ENCODE peak calls at places on chromosomes 11 and 22, in four cellular contexts. One of them, this sample, is unnamed.

GRCh38 chr11:65471410-65471762 is 27.5 kb upstream of the MALAT1 start:
- DNase-seq in K562: peak; percentile 84
- DNase-seq in GM12878: no peak
- DNase-seq in H1: no peak
- DNase-seq in this sample: peak; percentile 73

GRCh38 chr22:38766076-38766777 is 10.4 kb upstream of the SUN2 start:
- DNase-seq in K562: peak; percentile 56
- DNase-seq in GM12878: no peak
- DNase-seq in H1: peak; percentile 68
- DNase-seq in this sample: peak; percentile 74

GRCh38 chr22:39674536-39674935 is 104.0 kb downstream of the CACNA1I start:
- DNase-seq in K562: no peak
- DNase-seq in GM12878: no peak
- DNase-seq in H1: no peak
- DNase-seq in this sample: no peak

GRCh38 chr11:88303037-88303436 is 34.5 kb downstream of the CTSC start:
- DNase-seq in K562: no peak
- DNase-seq in GM12878: peak; percentile 64
- DNase-seq in H1: no peak
- DNase-seq in this sample: no peak

GRCh38 chr11:93614111-93614784 is 47.2 kb upstream of the CEP295 start:
- DNase-seq in K562: peak; percentile 52
- DNase-seq in GM12878: no peak
- DNase-seq in H1: no peak
- DNase-seq in this sample: peak; percentile 63

GRCh38 chr22:49760630-49761571 is 66.8 kb downstream of the BRD1 start:
- DNase-seq in K562: no peak
- DNase-seq in GM12878: peak; percentile 64
- DNase-seq in H1: no peak
- DNase-seq in this sample: no peak

GRCh38 chr11:130157111-130157510 is 2.5 kb upstream of the ST14 start:
- DNase-seq in K562: no peak
- DNase-seq in GM12878: no peak
- DNase-seq in H1: no peak
- DNase-seq in this sample: no peak

GRCh38 chr11:77506857-77507256 is 33.0 kb upstream of the PAK1 start:
- DNase-seq in K562: no peak
- DNase-seq in GM12878: no peak
- DNase-seq in H1: no peak
- DNase-seq in this sample: no peak

GRCh38 chr11:13896175-13896989 is 66.1 kb upstream of the SPON1 start:
- DNase-seq in K562: no peak
- DNase-seq in GM12878: no peak
- DNase-seq in H1: no peak
- DNase-seq in this sample: no peak

GRCh38 chr11:1073261-1073724 is 1.4 kb upstream of the MUC2 start:
- DNase-seq in K562: no peak
- DNase-seq in GM12878: no peak
- DNase-seq in H1: no peak
- DNase-seq in this sample: peak; percentile 46

GRCh38 chr11:13207665-13208594 is 69.7 kb upstream of the BMAL1 start:
- DNase-seq in K562: peak; percentile 38
- DNase-seq in GM12878: no peak
- DNase-seq in H1: no peak
- DNase-seq in this sample: peak; percentile 54

GRCh38 chr11:80846979-80847378 is 1406.1 kb upstream of the TENM4 start:
- DNase-seq in K562: no peak
- DNase-seq in GM12878: peak; percentile 67
- DNase-seq in H1: no peak
- DNase-seq in this sample: no peak

GRCh38 chr11:103433380-103433779 is 324.2 kb downstream of the DYNC2H1 start:
- DNase-seq in K562: no peak
- DNase-seq in GM12878: no peak
- DNase-seq in H1: no peak
- DNase-seq in this sample: no peak

GRCh38 chr22:27107824-27108223 is 450.4 kb downstream of the MIAT start:
- DNase-seq in K562: no peak
- DNase-seq in GM12878: no peak
- DNase-seq in H1: no peak
- DNase-seq in this sample: peak; percentile 30

GRCh38 chr11:65041206-65042035 is at the start of gene SAC3D1:
- DNase-seq in K562: peak; percentile 72
- DNase-seq in GM12878: no peak
- DNase-seq in H1: no peak
- DNase-seq in this sample: no peak

GRCh38 chr22:48802576-48802975 is 1025.1 kb downstream of the BRD1 start:
- DNase-seq in K562: no peak
- DNase-seq in GM12878: no peak
- DNase-seq in H1: no peak
- DNase-seq in this sample: no peak

GRCh38 chr11:62394825-62395538 is 23.9 kb upstream of the SCGB1A1 start:
- DNase-seq in K562: peak; percentile 76
- DNase-seq in GM12878: peak; percentile 28
- DNase-seq in H1: no peak
- DNase-seq in this sample: peak; percentile 71

GRCh38 chr11:62392506-62392905 is 26.3 kb upstream of the SCGB1A1 start:
- DNase-seq in K562: peak; percentile 18
- DNase-seq in GM12878: no peak
- DNase-seq in H1: no peak
- DNase-seq in this sample: no peak

GRCh38 chr11:62393735-62394134 is 25.1 kb upstream of the SCGB1A1 start:
- DNase-seq in K562: no peak
- DNase-seq in GM12878: no peak
- DNase-seq in H1: no peak
- DNase-seq in this sample: no peak

GRCh38 chr11:62391642-62392425 is 27.0 kb upstream of the SCGB1A1 start:
- DNase-seq in K562: no peak
- DNase-seq in GM12878: no peak
- DNase-seq in H1: no peak
- DNase-seq in this sample: no peak

DNA sequence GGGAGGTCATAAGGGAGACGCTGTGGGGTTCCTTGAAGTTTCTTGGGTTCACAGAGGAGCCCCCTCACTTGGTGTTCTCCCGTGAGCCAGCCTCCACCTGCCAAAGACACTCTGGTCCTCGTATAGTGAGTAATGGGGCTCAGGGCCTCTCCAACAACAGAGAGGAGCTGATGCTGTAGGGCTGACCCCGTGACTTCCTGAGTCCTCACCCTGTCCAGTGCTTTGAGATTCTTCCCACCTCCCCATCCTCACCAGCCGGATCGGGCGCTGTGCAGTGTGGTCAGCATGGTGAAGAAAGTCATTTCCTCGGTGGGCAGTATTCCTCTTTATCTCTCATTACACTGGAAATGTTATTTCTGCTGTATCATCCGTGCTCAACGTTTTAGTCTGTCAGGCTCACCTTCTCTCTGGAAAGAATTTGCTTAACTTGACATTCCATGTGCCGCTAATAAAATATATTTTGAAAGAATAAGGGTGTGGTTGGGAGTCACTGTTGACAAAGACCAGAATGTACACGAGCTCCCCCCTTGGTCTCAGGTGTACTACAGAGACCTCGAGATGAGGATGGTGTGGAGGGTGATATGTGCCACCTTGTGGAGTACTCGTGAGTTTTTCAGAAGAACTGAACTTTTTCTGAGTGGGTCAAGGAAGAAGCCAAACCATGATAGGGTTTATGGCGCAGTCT is 25.7 kb upstream of the SCGB1A1 start:
- DNase-seq in K562: peak; percentile 70
- DNase-seq in GM12878: no peak
- DNase-seq in H1: no peak
- DNase-seq in this sample: peak; percentile 55
- TF ChIP-seq BRCA1 in K562: no peak
- TF ChIP-seq BRCA1 in GM12878: no peak
- TF ChIP-seq BRCA1 in H1: no peak
- TF ChIP-seq BRCA1 in this sample: no peak

DNA sequence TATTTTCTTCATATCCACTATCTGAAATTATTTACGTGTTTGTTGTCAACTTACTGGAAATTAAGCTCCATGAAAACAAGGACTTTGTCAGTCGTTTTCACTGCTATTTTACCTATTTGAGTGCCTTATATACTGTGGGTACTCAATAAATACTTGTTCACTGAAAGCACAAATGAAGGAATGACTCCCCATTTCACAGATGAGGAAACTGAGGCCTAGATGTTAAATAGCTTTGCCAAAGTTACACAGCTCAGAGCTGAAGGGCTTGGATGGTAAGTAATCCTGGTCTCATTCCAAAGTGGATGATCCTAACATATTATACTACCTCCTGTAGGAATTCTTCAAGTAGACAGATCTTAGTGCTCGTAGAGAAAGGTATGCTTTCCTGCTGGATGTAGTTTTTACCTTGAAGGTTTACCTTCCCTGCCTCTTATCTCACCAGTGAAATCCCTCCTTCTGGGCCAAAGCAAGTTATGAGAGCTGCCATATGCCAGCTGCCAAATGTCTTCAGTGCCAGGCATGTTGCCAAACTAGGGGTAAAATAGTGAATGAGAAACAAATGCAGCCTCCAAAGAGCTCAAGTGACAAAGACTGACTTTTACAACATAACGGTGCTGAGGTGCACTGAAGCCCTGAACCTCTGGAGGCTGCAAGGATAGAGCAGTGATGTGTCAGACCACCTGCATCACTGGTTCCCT is 129.7 kb downstream of the TRIM44 start:
- DNase-seq in K562: no peak
- DNase-seq in GM12878: no peak
- DNase-seq in H1: no peak
- DNase-seq in this sample: no peak
- TF ChIP-seq BRCA1 in K562: no peak
- TF ChIP-seq BRCA1 in GM12878: no peak
- TF ChIP-seq BRCA1 in H1: no peak
- TF ChIP-seq BRCA1 in this sample: no peak

DNA sequence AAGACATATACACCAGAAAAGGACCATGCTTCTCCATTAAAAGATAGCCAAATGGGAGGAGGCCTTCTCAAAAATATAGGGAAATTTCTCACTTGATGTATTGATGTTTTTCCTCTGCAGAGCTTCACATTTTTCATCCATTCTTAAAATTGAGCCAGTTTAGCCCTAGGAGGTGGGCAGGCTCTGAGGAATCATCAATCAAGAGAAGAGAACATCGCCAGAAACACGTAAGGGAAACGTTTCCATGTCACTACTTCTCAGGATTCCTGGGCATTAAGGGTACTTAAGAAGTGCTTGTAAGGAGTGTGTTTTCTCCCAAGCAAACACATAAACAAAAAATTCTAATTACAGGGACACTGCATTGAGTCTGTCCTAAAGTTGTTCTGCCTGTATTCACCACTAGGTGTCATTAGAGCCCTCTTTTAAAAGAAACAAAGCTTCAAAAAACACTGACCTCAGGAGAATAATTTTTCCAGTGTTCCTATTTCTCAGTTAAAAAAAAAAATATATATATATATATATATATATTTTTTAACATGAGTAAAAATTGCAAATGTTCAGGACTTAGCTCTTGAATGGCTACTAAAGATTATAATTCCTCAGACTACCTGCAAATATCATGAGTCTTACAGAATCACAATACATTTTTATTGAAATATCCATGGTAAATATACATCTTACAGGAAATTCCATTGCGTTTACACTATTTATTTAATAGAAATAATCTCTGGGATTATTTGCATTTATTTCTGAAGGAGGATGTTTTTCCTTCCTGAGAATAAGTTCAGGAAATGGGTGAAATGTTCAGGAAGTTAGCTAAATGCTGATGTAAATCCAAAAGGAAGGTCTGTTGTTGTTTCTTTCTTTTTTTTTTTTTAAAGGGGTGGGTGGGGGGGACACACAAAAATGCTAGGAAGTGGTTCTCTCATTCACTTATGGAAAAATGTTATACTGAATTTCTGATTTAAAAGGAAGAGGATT is 16.0 kb downstream of the FZD4 start:
- DNase-seq in K562: peak; percentile 38
- DNase-seq in GM12878: no peak
- DNase-seq in H1: no peak
- DNase-seq in this sample: peak; percentile 65
- TF ChIP-seq BRCA1 in K562: no peak
- TF ChIP-seq BRCA1 in GM12878: no peak
- TF ChIP-seq BRCA1 in H1: no peak
- TF ChIP-seq BRCA1 in this sample: no peak

GRCh38 chr11:46491661-46492331 is 100.2 kb upstream of the CHRM4 start:
- DNase-seq in K562: no peak
- DNase-seq in GM12878: no peak
- DNase-seq in H1: no peak
- DNase-seq in this sample: no peak

GRCh38 chr11:46492540-46492939 is 101.0 kb upstream of the CHRM4 start:
- DNase-seq in K562: no peak
- DNase-seq in GM12878: no peak
- DNase-seq in H1: no peak
- DNase-seq in this sample: no peak

GRCh38 chr11:46490576-46491100 is 99.1 kb upstream of the CHRM4 start:
- DNase-seq in K562: no peak
- DNase-seq in GM12878: no peak
- DNase-seq in H1: no peak
- DNase-seq in this sample: no peak

GRCh38 chr11:46497498-46497897 is 96.3 kb downstream of the AMBRA1 start:
- DNase-seq in K562: no peak
- DNase-seq in GM12878: no peak
- DNase-seq in H1: no peak
- DNase-seq in this sample: no peak

DNA sequence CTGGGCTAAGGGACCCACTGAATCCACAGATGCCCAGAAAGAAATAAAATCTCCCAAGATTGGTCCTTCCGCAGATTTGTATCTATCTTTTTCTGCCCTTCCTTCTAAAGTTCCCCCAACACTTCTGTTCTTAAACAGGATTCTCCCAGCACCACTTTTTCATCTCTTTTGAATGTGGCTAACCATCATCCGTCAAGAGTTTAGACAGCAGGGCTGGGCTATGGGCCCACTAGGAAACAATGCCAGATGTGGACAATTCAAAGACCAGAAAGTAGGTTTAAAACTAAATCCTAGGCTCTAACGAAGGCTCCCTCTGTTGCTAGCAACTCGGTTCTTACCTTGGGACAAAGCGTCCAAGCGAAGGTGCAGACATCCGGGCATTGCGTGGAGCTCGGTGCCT is 100.0 kb downstream of the AMBRA1 start:
- DNase-seq in K562: no peak
- DNase-seq in GM12878: no peak
- DNase-seq in H1: no peak
- DNase-seq in this sample: no peak
- TF ChIP-seq BRCA1 in K562: no peak
- TF ChIP-seq BRCA1 in GM12878: no peak
- TF ChIP-seq BRCA1 in H1: no peak
- TF ChIP-seq BRCA1 in this sample: no peak

GRCh38 chr22:35758394-35758793 is 40.7 kb downstream of the APOL5 start:
- DNase-seq in K562: no peak
- DNase-seq in GM12878: no peak
- DNase-seq in H1: no peak
- DNase-seq in this sample: no peak

GRCh38 chr22:35756722-35757121 is 39.0 kb downstream of the APOL5 start:
- DNase-seq in K562: no peak
- DNase-seq in GM12878: no peak
- DNase-seq in H1: no peak
- DNase-seq in this sample: no peak

GRCh38 chr22:35766654-35767580 is 49.2 kb downstream of the APOL5 start:
- DNase-seq in K562: no peak
- DNase-seq in GM12878: no peak
- DNase-seq in H1: no peak
- DNase-seq in this sample: no peak

GRCh38 chr22:35761037-35761436 is 43.4 kb downstream of the APOL5 start:
- DNase-seq in K562: peak; percentile 8
- DNase-seq in GM12878: no peak
- DNase-seq in H1: no peak
- DNase-seq in this sample: peak; percentile 20
- TF ChIP-seq BRCA1 in K562: no peak
- TF ChIP-seq BRCA1 in GM12878: no peak
- TF ChIP-seq BRCA1 in H1: no peak
- TF ChIP-seq BRCA1 in this sample: no peak

This sample was measured in HepG2.